ENCODE peak calls at places on chromosomes 5 and 9, in four cellular contexts. T is SJSA1, P is HCT116, C is thyroid gland. I is an unnamed sample.

GRCh38 chr5:101658433-101658832 is 637.7 kb downstream of the SLCO4C1 start:
- DNase-seq in T (no peak), P (no peak), C (no peak), I (no peak)

GRCh38 chr9:127183814-127184582 is 61.6 kb upstream of the ANGPTL2 start:
- DNase-seq in T (no peak), P (no peak), C (no peak), I (no peak)

GRCh38 chr5:17157916-17158529 is 59.4 kb upstream of the BASP1 start:
- DNase-seq in T (peak; percentile 46), P (no peak), C (peak; percentile 52), I (no peak)

GRCh38 chr9:76576344-76576743 is 117.4 kb downstream of the GCNT1 start:
- DNase-seq in T (peak; percentile 87), P (no peak), C (no peak), I (no peak)

GRCh38 chr5:94776167-94776566 is 157.7 kb downstream of the SLF1 start:
- DNase-seq in T (no peak), P (no peak), C (no peak), I (no peak)

GRCh38 chr5:2836133-2836532 is 84.7 kb upstream of the IRX2 start:
- DNase-seq in T (no peak), P (no peak), C (no peak), I (no peak)

GRCh38 chr5:76733049-76733417 is 17.1 kb downstream of the F2R start:
- DNase-seq in T (no peak), P (no peak), C (no peak), I (no peak)

GRCh38 chr5:57410374-57411320 is 72.0 kb downstream of the ACTBL2 start:
- DNase-seq in T (no peak), P (no peak), C (no peak), I (no peak)

GRCh38 chr9:69546265-69546664 is 125.9 kb downstream of the APBA1 start:
- DNase-seq in T (no peak), P (peak; percentile 7), C (peak; percentile 64), I (no peak)

GRCh38 chr9:127574089-127574921 is 37.8 kb upstream of the STXBP1 start:
- DNase-seq in T (peak; percentile 72), P (no peak), C (peak; percentile 90), I (no peak)

GRCh38 chr9:70159630-70160029 is 99.1 kb upstream of the SMC5 start:
- DNase-seq in T (no peak), P (no peak), C (no peak), I (no peak)

GRCh38 chr5:99122976-99123375 is 194.2 kb upstream of the CHD1 start:
- DNase-seq in T (no peak), P (no peak), C (no peak), I (no peak)

GRCh38 chr9:93674580-93675335 is 98.4 kb downstream of the PHF2 start:
- DNase-seq in T (no peak), P (no peak), C (no peak), I (peak; percentile 8)

GRCh38 chr5:177154003-177154643 is 20.6 kb downstream of the NSD1 start:
- DNase-seq in T (no peak), P (no peak), C (no peak), I (no peak)

GRCh38 chr5:5492087-5492933 is 69.8 kb downstream of the ICE1 start:
- DNase-seq in T (peak; percentile 39), P (peak; percentile 57), C (peak; percentile 37), I (no peak)

GRCh38 chr9:82436480-82436879 is 447.9 kb downstream of the SPATA31D1 start:
- DNase-seq in T (no peak), P (no peak), C (no peak), I (no peak)

GRCh38 chr5:41793156-41793770 is 77.0 kb downstream of the OXCT1 start:
- DNase-seq in T (peak; percentile 72), P (no peak), C (no peak), I (no peak)

GRCh38 chr5:138024117-138024516 is 8.8 kb downstream of the FAM13B start:
- DNase-seq in T (no peak), P (no peak), C (no peak), I (no peak)

GRCh38 chr9:573551-574410 is 267.7 kb upstream of the DMRT1 start:
- DNase-seq in T (no peak), P (no peak), C (peak; percentile 75), I (no peak)
- H3K27ac ChIP-seq in T (no peak overlapping the region), P (no peak overlapping the region), C (peak overlapping the region; percentile 33), I (no peak overlapping the region)

GRCh38 chr9:37908283-37908682 is 4.4 kb upstream of the SLC25A51 start:
- DNase-seq in T (no peak), P (no peak), C (no peak), I (no peak)

GRCh38 chr9:37908698-37909186 is 4.8 kb upstream of the SLC25A51 start:
- DNase-seq in T (no peak), P (no peak), C (no peak), I (no peak)

GRCh38 chr9:37911271-37911681 is 7.3 kb upstream of the SLC25A51 start:
- DNase-seq in T (no peak), P (no peak), C (no peak), I (no peak)

GRCh38 chr9:37910271-37910670 is 6.3 kb upstream of the SLC25A51 start:
- DNase-seq in T (no peak), P (no peak), C (no peak), I (no peak)

DNA sequence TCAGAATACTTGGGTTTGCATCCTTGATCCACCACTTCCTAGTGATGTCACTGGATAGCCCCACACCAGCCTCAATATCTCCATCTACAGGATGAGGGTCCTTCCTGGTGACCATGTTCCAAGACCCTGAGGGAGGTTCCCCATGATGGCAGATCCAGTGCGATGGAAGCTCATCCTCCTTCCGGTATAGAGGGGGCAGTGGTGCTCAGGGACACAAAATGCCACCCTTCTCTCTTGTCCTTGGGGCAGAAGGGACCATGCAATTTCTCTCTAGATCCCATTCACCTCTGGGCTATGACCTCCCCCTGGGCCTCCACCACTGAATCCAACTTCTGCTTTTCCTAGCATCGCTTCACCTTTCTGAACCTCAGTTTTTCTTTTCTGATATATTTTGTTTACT is 5.4 kb upstream of the SLC25A51 start:
- DNase-seq in T (no peak), P (no peak), C (no peak), I (no peak)
- H3K4me3 ChIP-seq in T (no peak overlapping the region), P (no peak overlapping the region), C (no peak overlapping the region), I (no peak overlapping the region)

GRCh38 chr9:72333758-72334157 is 31.2 kb downstream of the ZFAND5 start:
- DNase-seq in T (no peak), P (no peak), C (no peak), I (no peak)
- H3K4me1 ChIP-seq in T (peaks cover 3% of the 10 kb centered on the region), P (no peaks in the 10 kb centered on the region), C (no peaks in the 10 kb centered on the region), I (no peaks in the 10 kb centered on the region)

DNA sequence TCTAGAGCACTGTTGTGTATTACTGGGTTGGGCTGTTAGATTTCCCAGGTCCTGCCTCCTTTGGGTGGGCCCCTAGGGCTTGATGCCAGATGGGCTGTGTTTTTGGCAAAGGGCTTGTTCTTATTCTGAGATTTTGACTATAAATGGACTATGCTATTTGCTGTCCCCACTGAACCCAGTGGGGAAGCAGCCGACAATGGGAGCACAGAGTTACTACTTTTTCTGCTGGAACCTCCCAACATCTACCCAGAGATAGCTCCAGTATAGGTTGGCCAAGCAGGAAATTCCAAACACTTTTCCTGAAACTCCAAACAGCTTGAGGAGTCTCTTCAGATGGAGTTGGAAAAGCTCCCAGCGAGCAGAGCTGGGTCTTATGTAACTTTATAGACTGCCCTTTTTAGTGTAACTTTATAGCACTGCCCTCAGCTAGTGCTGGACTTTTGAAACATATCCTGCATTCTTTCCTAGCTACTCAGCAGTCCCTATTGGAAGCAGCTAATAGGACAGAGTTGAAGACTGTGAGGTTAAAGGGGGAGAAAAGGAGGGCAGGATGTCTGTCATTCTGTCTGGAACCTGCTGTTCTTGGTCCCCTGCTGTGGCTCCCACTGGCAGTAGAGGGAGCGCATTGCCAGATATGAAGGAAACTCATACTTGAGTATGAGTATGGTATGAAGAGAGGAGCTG is 21.0 kb downstream of the RUSC2 start:
- DNase-seq in T (peak; percentile 79), P (peak; percentile 73), C (peak; percentile 60), I (peak; percentile 80)
- H3K27ac ChIP-seq in T (peak overlapping the region; percentile 44), P (peak overlapping the region; percentile 75), C (peak overlapping the region; percentile 88), I (peak overlapping the region; percentile 13)

GRCh38 chr5:151724360-151724759 is 34.1 kb downstream of the ATOX1 start:
- DNase-seq in T (no peak), P (no peak), C (no peak), I (no peak)

GRCh38 chr5:151721087-151721646 is 34.5 kb upstream of the SPARC start:
- DNase-seq in T (no peak), P (no peak), C (no peak), I (no peak)

GRCh38 chr5:151720195-151720594 is 33.5 kb upstream of the SPARC start:
- DNase-seq in T (no peak), P (no peak), C (no peak), I (no peak)

GRCh38 chr5:151719228-151719861 is 32.6 kb upstream of the SPARC start:
- DNase-seq in T (no peak), P (no peak), C (peak; percentile 23), I (peak; percentile 44)

DNA sequence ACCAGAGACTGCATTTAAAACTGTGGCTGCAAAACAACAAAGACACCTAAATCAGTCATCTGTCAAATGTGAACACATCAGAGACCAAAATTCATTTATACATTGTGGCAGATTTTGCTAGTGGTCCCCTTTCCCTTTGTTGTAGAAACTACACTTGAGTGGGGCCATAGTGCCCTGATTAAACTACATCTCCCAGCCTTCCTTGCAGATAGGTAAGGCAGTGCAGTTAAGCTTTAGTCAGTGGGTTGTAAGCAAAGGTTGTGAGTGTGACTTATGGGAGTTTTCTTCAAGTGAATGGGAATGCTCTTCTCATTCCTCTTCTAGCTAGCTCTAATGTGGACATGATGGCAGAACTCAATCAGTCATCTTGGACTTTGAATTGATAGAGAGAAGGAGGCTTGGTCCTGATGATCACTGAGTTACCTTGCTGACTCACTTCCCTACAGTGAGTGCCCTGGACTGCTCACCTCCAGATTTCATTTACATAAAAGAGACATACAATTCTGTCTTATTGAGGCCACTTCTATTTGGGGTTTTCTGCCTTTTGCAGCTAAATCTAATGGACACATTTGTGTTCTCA is 35.2 kb upstream of the SPARC start:
- DNase-seq in T (no peak), P (no peak), C (no peak), I (no peak)
- H3K4me3 ChIP-seq in T (no peak overlapping the region), P (no peak overlapping the region), C (no peak overlapping the region), I (no peak overlapping the region)